ENCODE peak calls at places on chromosomes 3 and 15, in four cellular contexts. Z, U, R and N are unnamed samples.

GRCh38 chr15:78419331-78419730 is 18.7 kb upstream of the IREB2 start:
- DNase-seq in Z (no peak), U (no peak), R (no peak), N (no peak)

GRCh38 chr3:51099794-51100542 is 285.1 kb upstream of the MANF start:
- DNase-seq in U (no peak), Z (no peak), R (no peak), N (no peak)

GRCh38 chr15:78343431-78343830 is 3.3 kb downstream of the CRABP1 start:
- DNase-seq in R (no peak), Z (no peak), U (no peak), N (no peak)

GRCh38 chr15:50281427-50281826 is 15.9 kb upstream of the HDC start:
- DNase-seq in U (no peak), Z (no peak), R (no peak), N (no peak)

GRCh38 chr3:170992854-170993253 is 33.7 kb downstream of the SLC2A2 start:
- DNase-seq in R (no peak), Z (no peak), U (no peak), N (no peak)

GRCh38 chr3:156685198-156685597 is 10.8 kb downstream of the TIPARP start:
- DNase-seq in R (no peak), U (no peak), Z (no peak), N (no peak)

GRCh38 chr3:136330900-136331299 is 80.8 kb downstream of the PCCB start:
- DNase-seq in U (no peak), R (no peak), Z (no peak), N (no peak)

GRCh38 chr3:102141913-102142210 is 292.5 kb downstream of the NFKBIZ start:
- DNase-seq in U (no peak), R (no peak), Z (no peak), N (no peak)

GRCh38 chr15:60476713-60477112 is 2.2 kb downstream of the ICE2 start:
- DNase-seq in U (no peak), R (no peak), Z (no peak), N (no peak)

GRCh38 chr3:174767853-174768382 is 91.2 kb upstream of the NAALADL2 start:
- DNase-seq in Z (no peak), R (no peak), U (no peak), N (no peak)

GRCh38 chr3:12436514-12437222 is 47.6 kb upstream of the TSEN2 start:
- DNase-seq in Z (no peak), R (peak), U (no peak), N (no peak)

GRCh38 chr15:58329781-58330467 is 101.9 kb upstream of the LIPC start:
- DNase-seq in Z (no peak), R (no peak), U (no peak), N (no peak)

GRCh38 chr3:115533218-115533617 is 90.1 kb upstream of the GAP43 start:
- DNase-seq in Z (no peak), U (no peak), R (no peak), N (no peak)

GRCh38 chr15:31352283-31352880 is 25.7 kb downstream of the KLF13 start:
- DNase-seq in Z (peak), R (no peak), U (no peak), N (peak)

GRCh38 chr3:107767897-107768605 is 245.3 kb downstream of the BBX start:
- DNase-seq in Z (no peak), R (no peak), U (no peak), N (no peak)

GRCh38 chr3:84318273-84318809 is 640.4 kb upstream of the CADM2 start:
- DNase-seq in U (no peak), R (no peak), Z (no peak), N (no peak)

GRCh38 chr3:182258538-182259177 is 534.6 kb upstream of the ATP11B start:
- DNase-seq in U (no peak), Z (peak), R (no peak), N (peak)

GRCh38 chr15:66196565-66196964 is 57.0 kb downstream of the MEGF11 start:
- DNase-seq in Z (no peak), U (no peak), R (no peak), N (no peak)

GRCh38 chr3:28667646-28668376 is 319.2 kb upstream of the AZI2 start:
- DNase-seq in Z (peak), U (peak), R (peak), N (no peak)

GRCh38 chr3:29374255-29374654 is 93.4 kb downstream of the RBMS3 start:
- DNase-seq in U (no peak), R (no peak), Z (no peak), N (no peak)

GRCh38 chr15:67550522-67550921 is 8.0 kb downstream of the MAP2K5 start:
- DNase-seq in Z (no peak), R (no peak), U (no peak), N (no peak)

GRCh38 chr3:140242818-140243276 is 307.9 kb downstream of the CLSTN2 start:
- DNase-seq in U (no peak), R (no peak), Z (no peak), N (peak)

GRCh38 chr15:90261811-90262210 is 3.7 kb upstream of the NGRN start:
- DNase-seq in U (no peak), Z (no peak), R (no peak), N (no peak)

GRCh38 chr15:67782592-67782991 is 42.7 kb upstream of the SKOR1 start:
- DNase-seq in Z (no peak), R (no peak), U (no peak), N (no peak)

GRCh38 chr3:112115806-112116383 is 17.2 kb downstream of the GCSAM start:
- DNase-seq in Z (no peak), U (no peak), R (no peak), N (no peak)

GRCh38 chr15:63135804-63136203 is 14.1 kb downstream of the LACTB start:
- DNase-seq in U (no peak), Z (no peak), R (no peak), N (no peak)

GRCh38 chr3:118354556-118354955 is 680.1 kb downstream of the IGSF11 start:
- DNase-seq in R (no peak), U (no peak), Z (no peak), N (no peak)

GRCh38 chr3:109927161-109927560 is 589.8 kb upstream of the DPPA4 start:
- DNase-seq in U (no peak), R (no peak), Z (no peak), N (no peak)

GRCh38 chr3:86954226-86954625 is 36.7 kb downstream of the VGLL3 start:
- DNase-seq in R (no peak), U (no peak), Z (no peak), N (peak)

GRCh38 chr15:36970522-36970921 is 129.8 kb downstream of the MEIS2 start:
- DNase-seq in Z (peak), R (no peak), U (no peak), N (no peak)

GRCh38 chr15:65414841-65415621 is 7.7 kb downstream of the IGDCC4 start:
- DNase-seq in R (peak), U (no peak), Z (peak), N (peak)

GRCh38 chr3:127614928-127615592 is 13.9 kb upstream of the PODXL2 start:
- DNase-seq in U (no peak), Z (no peak), R (no peak), N (no peak)

GRCh38 chr3:171860830-171861535 is 17.8 kb downstream of the TMEM212 start:
- DNase-seq in U (no peak), R (no peak), Z (no peak), N (no peak)

GRCh38 chr15:63726491-63726890 is 107.3 kb downstream of the HERC1 start:
- DNase-seq in U (no peak), R (no peak), Z (no peak), N (no peak)

GRCh38 chr15:90160781-90161727 is 40.1 kb upstream of the SEMA4B start:
- DNase-seq in U (no peak), R (peak), Z (peak), N (peak)

GRCh38 chr3:901953-902778 is 190.7 kb upstream of the CNTN6 start:
- DNase-seq in R (no peak), U (no peak), Z (no peak), N (no peak)